ENCODE peak calls at places on chromosome 4, in four cellular contexts. One of them, this sample, is unnamed.

GRCh38 chr4:148376151-148376550 is 66.1 kb downstream of the NR3C2 start:
- DNase-seq in IMR-90: peak; percentile 62
- DNase-seq in endodermal cell: no peak
- DNase-seq in left ventricle myocardium inferior: no peak
- DNase-seq in this sample: peak; percentile 40

GRCh38 chr4:681736-682451 is 7.1 kb downstream of the SLC49A3 start:
- DNase-seq in left ventricle myocardium inferior: no peak
- DNase-seq in endodermal cell: peak; percentile 75
- DNase-seq in IMR-90: no peak
- DNase-seq in this sample: peak; percentile 71

GRCh38 chr4:40349561-40350198 is 14.5 kb downstream of the CHRNA9 start:
- DNase-seq in IMR-90: peak; percentile 20
- DNase-seq in endodermal cell: no peak
- DNase-seq in left ventricle myocardium inferior: no peak
- DNase-seq in this sample: no peak

GRCh38 chr4:74754218-74754617 is 40.1 kb downstream of the BTC start:
- DNase-seq in endodermal cell: no peak
- DNase-seq in IMR-90: no peak
- DNase-seq in left ventricle myocardium inferior: no peak
- DNase-seq in this sample: no peak

GRCh38 chr4:23091674-23092073 is 398.9 kb downstream of the GBA3 start:
- DNase-seq in IMR-90: no peak
- DNase-seq in endodermal cell: no peak
- DNase-seq in left ventricle myocardium inferior: no peak
- DNase-seq in this sample: no peak

GRCh38 chr4:125187621-125188176 is 127.1 kb upstream of the FAT4 start:
- DNase-seq in IMR-90: peak; percentile 0
- DNase-seq in endodermal cell: no peak
- DNase-seq in left ventricle myocardium inferior: peak; percentile 19
- DNase-seq in this sample: no peak

GRCh38 chr4:81052119-81053068 is 21.9 kb downstream of the BMP3 start:
- DNase-seq in IMR-90: peak; percentile 74
- DNase-seq in endodermal cell: peak; percentile 94
- DNase-seq in left ventricle myocardium inferior: no peak
- DNase-seq in this sample: no peak

GRCh38 chr4:97394653-97395052 is 748.6 kb downstream of the STPG2 start:
- DNase-seq in left ventricle myocardium inferior: no peak
- DNase-seq in endodermal cell: no peak
- DNase-seq in IMR-90: no peak
- DNase-seq in this sample: no peak

GRCh38 chr4:70722199-70722791 is 531 bp downstream of the RUFY3 start:
- DNase-seq in IMR-90: peak; percentile 83
- DNase-seq in left ventricle myocardium inferior: no peak
- DNase-seq in endodermal cell: peak; percentile 52
- DNase-seq in this sample: no peak

GRCh38 chr4:92825186-92825715 is 521.5 kb downstream of the GRID2 start:
- DNase-seq in left ventricle myocardium inferior: no peak
- DNase-seq in IMR-90: no peak
- DNase-seq in endodermal cell: no peak
- DNase-seq in this sample: no peak

GRCh38 chr4:142683503-142683902 is 162.6 kb downstream of the INPP4B start:
- DNase-seq in left ventricle myocardium inferior: no peak
- DNase-seq in IMR-90: no peak
- DNase-seq in endodermal cell: no peak
- DNase-seq in this sample: no peak

GRCh38 chr4:35939746-35940145 is 304.6 kb downstream of the ARAP2 start:
- DNase-seq in IMR-90: no peak
- DNase-seq in left ventricle myocardium inferior: no peak
- DNase-seq in endodermal cell: no peak
- DNase-seq in this sample: no peak

GRCh38 chr4:140996757-140997156 is 136.5 kb downstream of the RNF150 start:
- DNase-seq in endodermal cell: no peak
- DNase-seq in left ventricle myocardium inferior: no peak
- DNase-seq in IMR-90: peak; percentile 78
- DNase-seq in this sample: no peak

GRCh38 chr4:124111922-124112321 is 600.6 kb downstream of the ANKRD50 start:
- DNase-seq in left ventricle myocardium inferior: no peak
- DNase-seq in endodermal cell: peak; percentile 61
- DNase-seq in IMR-90: peak; percentile 87
- DNase-seq in this sample: no peak

GRCh38 chr4:111959202-111959601 is 186.1 kb upstream of the FAM241A start:
- DNase-seq in IMR-90: peak; percentile 10
- DNase-seq in left ventricle myocardium inferior: no peak
- DNase-seq in endodermal cell: no peak
- DNase-seq in this sample: no peak

DNA sequence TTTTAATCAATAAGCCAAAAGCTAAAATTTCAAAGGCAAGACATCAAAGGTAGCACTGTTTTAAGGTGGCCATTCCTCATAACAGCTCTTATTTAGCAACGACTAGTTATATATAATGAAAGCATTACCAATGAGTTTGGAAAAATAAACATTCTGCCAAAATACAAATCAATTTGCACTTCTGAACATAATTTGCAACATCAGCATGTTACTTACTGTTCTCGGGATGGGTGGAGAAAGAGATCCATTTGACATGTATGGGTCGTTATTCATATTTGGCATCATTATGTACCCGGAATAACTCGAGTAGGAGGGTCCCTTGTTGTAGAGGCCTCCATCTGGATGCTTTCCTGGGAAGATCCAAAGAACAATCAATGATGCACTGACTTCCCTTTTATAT is 5.4 kb downstream of the LEF1 start:
- DNase-seq in endodermal cell: no peak
- DNase-seq in IMR-90: no peak
- DNase-seq in left ventricle myocardium inferior: no peak
- DNase-seq in this sample: no peak
- H3K27me3 ChIP-seq in endodermal cell: peaks cover 75% of the 10 kb centered on the region
- H3K27me3 ChIP-seq in IMR-90: peaks cover 38% of the 10 kb centered on the region
- H3K27me3 ChIP-seq in left ventricle myocardium inferior: peaks cover 100% of the 10 kb centered on the region
- H3K27me3 ChIP-seq in this sample: peaks cover 28% of the 10 kb centered on the region

GRCh38 chr4:26938516-26938915 is 77.9 kb downstream of the STIM2 start:
- DNase-seq in IMR-90: no peak
- DNase-seq in endodermal cell: no peak
- DNase-seq in left ventricle myocardium inferior: no peak
- DNase-seq in this sample: no peak
- H3K4me1 ChIP-seq in IMR-90: peaks cover 2% of the 10 kb centered on the region
- H3K4me1 ChIP-seq in endodermal cell: no peaks in the 10 kb centered on the region
- H3K4me1 ChIP-seq in left ventricle myocardium inferior: peaks cover 27% of the 10 kb centered on the region
- H3K4me1 ChIP-seq in this sample: peaks cover 5% of the 10 kb centered on the region

GRCh38 chr4:110617095-110617494 is 5.8 kb downstream of the PITX2 start:
- DNase-seq in left ventricle myocardium inferior: no peak
- DNase-seq in IMR-90: no peak
- DNase-seq in endodermal cell: no peak
- DNase-seq in this sample: no peak

GRCh38 chr4:110619401-110620247 is 3.3 kb downstream of the PITX2 start:
- DNase-seq in IMR-90: no peak
- DNase-seq in left ventricle myocardium inferior: no peak
- DNase-seq in endodermal cell: peak; percentile 95
- DNase-seq in this sample: no peak

GRCh38 chr4:110618091-110619000 is 4.5 kb downstream of the PITX2 start:
- DNase-seq in left ventricle myocardium inferior: no peak
- DNase-seq in endodermal cell: peak; percentile 90
- DNase-seq in IMR-90: no peak
- DNase-seq in this sample: no peak

GRCh38 chr4:110620352-110621327 is 2.2 kb downstream of the PITX2 start:
- DNase-seq in left ventricle myocardium inferior: no peak
- DNase-seq in endodermal cell: peak; percentile 92
- DNase-seq in IMR-90: no peak
- DNase-seq in this sample: peak; percentile 65

GRCh38 chr4:110619001-110619350 is 3.9 kb downstream of the PITX2 start:
- DNase-seq in left ventricle myocardium inferior: no peak
- DNase-seq in IMR-90: no peak
- DNase-seq in endodermal cell: no peak
- DNase-seq in this sample: no peak
- H3K27me3 ChIP-seq in left ventricle myocardium inferior: peaks cover 100% of the 10 kb centered on the region
- H3K27me3 ChIP-seq in IMR-90: peaks cover 79% of the 10 kb centered on the region
- H3K27me3 ChIP-seq in endodermal cell: no peaks in the 10 kb centered on the region
- H3K27me3 ChIP-seq in this sample: peaks cover 95% of the 10 kb centered on the region

GRCh38 chr4:158540125-158540907 is 18.6 kb downstream of the RXFP1 start:
- DNase-seq in endodermal cell: no peak
- DNase-seq in left ventricle myocardium inferior: no peak
- DNase-seq in IMR-90: no peak
- DNase-seq in this sample: no peak
- H3K4me1 ChIP-seq in endodermal cell: no peaks in the 10 kb centered on the region
- H3K4me1 ChIP-seq in left ventricle myocardium inferior: no peaks in the 10 kb centered on the region
- H3K4me1 ChIP-seq in IMR-90: no peaks in the 10 kb centered on the region
- H3K4me1 ChIP-seq in this sample: no peaks in the 10 kb centered on the region

DNA sequence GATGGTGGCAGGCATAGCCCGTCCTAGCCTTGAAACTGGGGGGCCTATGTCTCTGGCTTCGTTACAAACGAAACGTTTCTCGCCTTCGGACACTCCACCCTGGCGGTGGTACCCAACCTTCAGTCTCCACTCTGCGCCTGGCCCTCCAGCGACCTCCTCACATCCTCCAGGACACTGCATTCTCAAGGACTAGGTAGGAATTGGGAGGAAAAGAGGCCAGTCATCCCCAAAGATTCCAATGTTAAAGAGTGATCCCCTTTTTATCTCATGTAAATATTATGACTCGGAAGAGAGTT is 2.1 kb upstream of the NKX6-1 start:
- DNase-seq in left ventricle myocardium inferior: no peak
- DNase-seq in IMR-90: no peak
- DNase-seq in endodermal cell: peak; percentile 76
- DNase-seq in this sample: no peak
- H3K27me3 ChIP-seq in left ventricle myocardium inferior: peaks cover 100% of the 10 kb centered on the region
- H3K27me3 ChIP-seq in IMR-90: peaks cover 74% of the 10 kb centered on the region
- H3K27me3 ChIP-seq in endodermal cell: peaks cover 88% of the 10 kb centered on the region
- H3K27me3 ChIP-seq in this sample: no peaks in the 10 kb centered on the region

This sample was measured in pancreas.